ENCODE peak calls at places on chromosomes 2 and 18, in four cellular contexts. N is choroid plexus epithelial cell, T is iPS DF 6.9, J is HT1080. I is an unnamed sample.

GRCh38 chr2:20427931-20428526 is 18.8 kb upstream of the RHOB start:
- DNase-seq in T (no peak), J (no peak), N (no peak), I (no peak)

GRCh38 chr2:12728221-12728777 is 11.6 kb downstream of the TRIB2 start:
- DNase-seq in J (no peak), T (no peak), N (no peak), I (no peak)

GRCh38 chr18:57063601-57064000 is 83.3 kb upstream of the BOD1L2 start:
- DNase-seq in J (no peak), T (no peak), N (no peak), I (no peak)

GRCh38 chr18:75029456-75029855 is 179.5 kb downstream of the PTGR3 start:
- DNase-seq in T (no peak), N (no peak), J (no peak), I (no peak)

GRCh38 chr2:135755573-135755972 is 13.9 kb downstream of the UBXN4 start:
- DNase-seq in N (no peak), T (no peak), J (no peak), I (no peak)

GRCh38 chr2:239597216-239597615 is 196.4 kb upstream of the HDAC4 start:
- DNase-seq in N (no peak), J (no peak), T (no peak), I (no peak)

GRCh38 chr2:117760916-117761315 is 53.6 kb upstream of the DDX18 start:
- DNase-seq in J (no peak), N (no peak), T (no peak), I (no peak)

GRCh38 chr18:21743166-21743831 is 2.7 kb downstream of the MIB1 start:
- DNase-seq in J (no peak), N (no peak), T (no peak), I (no peak)

GRCh38 chr18:58639751-58640427 is 11.0 kb upstream of the ALPK2 start:
- DNase-seq in T (no peak), N (peak; percentile 80), J (peak; percentile 72), I (peak; percentile 14)

GRCh38 chr18:48864876-48865275 is 85.9 kb downstream of the SMAD7 start:
- DNase-seq in N (no peak), T (no peak), J (no peak), I (no peak)

GRCh38 chr2:9793156-9793917 is 49.9 kb upstream of the TAF1B start:
- DNase-seq in N (no peak), J (no peak), T (no peak), I (no peak)

GRCh38 chr2:190646780-190647626 is 1.9 kb upstream of the NAB1 start:
- DNase-seq in J (no peak), T (no peak), N (no peak), I (no peak)

GRCh38 chr2:229153307-229153706 is 117.8 kb downstream of the PID1 start:
- DNase-seq in T (no peak), J (no peak), N (no peak), I (peak; percentile 27)

GRCh38 chr2:240983996-240984498 is 14.4 kb upstream of the SNED1 start:
- DNase-seq in T (no peak), J (no peak), N (no peak), I (no peak)

GRCh38 chr2:64133828-64134227 is 10.4 kb downstream of the PELI1 start:
- DNase-seq in T (no peak), J (peak; percentile 74), N (peak; percentile 28), I (peak; percentile 40)

GRCh38 chr2:95342556-95343320 is 45.6 kb downstream of the KCNIP3 start:
- DNase-seq in T (no peak), J (no peak), N (no peak), I (no peak)

GRCh38 chr2:186980787-186981550 is 132.0 kb upstream of the ZSWIM2 start:
- DNase-seq in N (no peak), J (no peak), T (no peak), I (no peak)

GRCh38 chr18:79901665-79902064 is 49.8 kb downstream of the SLC66A2 start:
- DNase-seq in J (no peak), T (no peak), N (no peak), I (no peak)

GRCh38 chr2:152581360-152581759 is 135.9 kb downstream of the PRPF40A start:
- DNase-seq in J (no peak), N (no peak), T (no peak), I (no peak)

GRCh38 chr2:37230581-37230980 is 815 bp downstream of the CEBPZ start:
- DNase-seq in T (no peak), J (peak; percentile 7), N (peak; percentile 13), I (peak; percentile 14)

GRCh38 chr2:58044145-58044544 is 2.5 kb upstream of the VRK2 start:
- DNase-seq in T (no peak), J (no peak), N (no peak), I (no peak)

GRCh38 chr2:205527801-205528200 is 154.5 kb upstream of the NRP2 start:
- DNase-seq in J (peak; percentile 89), N (no peak), T (no peak), I (peak; percentile 6)

GRCh38 chr2:111624401-111625156 is 259.4 kb downstream of the ANAPC1 start:
- DNase-seq in N (peak; percentile 95), J (no peak), T (no peak), I (no peak)

GRCh38 chr2:177568393-177568792 is 175.8 kb downstream of the AGPS start:
- DNase-seq in T (no peak), J (no peak), N (no peak), I (no peak)

GRCh38 chr2:5937865-5938565 is 245.8 kb downstream of the SOX11 start:
- DNase-seq in J (no peak), T (no peak), N (peak; percentile 3), I (no peak)

I was measured in Daoy.